ENCODE peak calls at places on chromosomes 5 and 9, in four cellular contexts. M, G, A and O are unnamed samples.

GRCh38 chr5:85604786-85605185 is 1013.0 kb upstream of the COX7C start:
- DNase-seq in A (no peak), G (no peak), M (no peak), O (no peak)

GRCh38 chr9:76290555-76290954 is 103.7 kb downstream of the RFK start:
- DNase-seq in A (no peak), M (no peak), G (no peak), O (peak; percentile 34)

GRCh38 chr5:135391869-135392255 is 7.2 kb downstream of the MACROH2A1 start:
- DNase-seq in G (no peak), A (no peak), M (no peak), O (no peak)

GRCh38 chr5:36744678-36745659 is 131.6 kb upstream of the NIPBL start:
- DNase-seq in A (peak; percentile 66), G (no peak), M (peak; percentile 86), O (peak; percentile 54)

GRCh38 chr9:134915046-134915930 is 2.4 kb downstream of the FCN1 start:
- DNase-seq in G (no peak), A (no peak), M (no peak), O (no peak)

GRCh38 chr9:121698627-121699270 is 47.3 kb downstream of the DAB2IP start:
- DNase-seq in G (no peak), M (no peak), A (no peak), O (no peak)

GRCh38 chr5:180816608-180817534 is 14.3 kb upstream of the MGAT1 start:
- DNase-seq in A (no peak), G (no peak), M (no peak), O (no peak)

GRCh38 chr9:90457386-90458080 is 185.1 kb downstream of the DIRAS2 start:
- DNase-seq in M (no peak), A (no peak), G (no peak), O (no peak)

GRCh38 chr5:9613360-9613759 is 16.8 kb downstream of the TAS2R1 start:
- DNase-seq in M (no peak), G (no peak), A (no peak), O (no peak)

GRCh38 chr9:123687246-123687721 is 242.6 kb downstream of the DENND1A start:
- DNase-seq in M (no peak), A (no peak), G (no peak), O (peak; percentile 38)

GRCh38 chr9:86519216-86519615 is 165.0 kb upstream of the TUT7 start:
- DNase-seq in G (no peak), A (no peak), M (no peak), O (no peak)

GRCh38 chr9:133750927-133751649 is 12.9 kb upstream of the SARDH start:
- DNase-seq in A (no peak), M (no peak), G (no peak), O (no peak)

GRCh38 chr5:149441986-149442385 is 62.9 kb upstream of the IL17B start:
- DNase-seq in M (no peak), G (no peak), A (no peak), O (no peak)

GRCh38 chr5:84382363-84383295 is 2.1 kb downstream of the EDIL3 start:
- DNase-seq in M (no peak), A (no peak), G (no peak), O (no peak)

GRCh38 chr9:131618071-131618479 is 72.8 kb downstream of the PRRT1B start:
- DNase-seq in M (no peak), G (no peak), A (no peak), O (peak; percentile 78)

DNA sequence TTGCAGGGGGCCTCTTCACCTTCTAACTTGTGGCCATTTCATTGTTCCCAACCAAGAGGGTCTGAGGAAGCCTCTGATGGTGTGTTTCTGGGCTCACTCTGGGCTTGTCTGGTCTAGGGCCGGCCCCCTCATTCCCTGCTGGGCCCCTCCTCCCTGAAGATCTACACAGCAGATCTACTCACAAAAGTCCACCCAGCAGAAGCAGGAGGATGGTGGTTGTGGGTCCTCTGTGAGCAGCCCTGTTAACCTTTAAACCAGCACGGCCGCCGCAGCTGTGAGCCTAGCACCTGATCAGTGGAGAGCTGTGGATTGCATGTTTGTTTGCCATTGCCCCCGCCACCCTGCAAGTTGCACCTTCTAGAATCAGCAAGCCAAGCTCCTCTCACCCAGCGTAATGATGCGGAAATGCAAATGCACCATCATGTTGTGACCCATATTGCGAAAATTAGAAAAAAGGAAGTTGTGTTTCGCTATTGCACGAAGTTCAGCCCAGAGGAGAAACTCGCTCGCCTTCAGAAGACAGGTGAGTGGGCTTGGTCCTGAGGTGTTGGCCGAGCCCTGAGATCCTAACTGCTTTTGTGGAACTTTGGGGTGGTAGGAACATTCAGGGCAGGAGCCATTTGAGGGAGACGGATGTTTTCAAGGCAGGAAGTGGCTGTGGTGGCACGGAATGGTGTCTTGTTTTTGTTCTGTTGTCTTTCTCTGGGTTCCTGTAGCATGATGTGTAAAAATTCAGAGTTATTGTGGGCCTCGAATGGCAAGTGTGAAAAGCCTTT is 16.7 kb downstream of the FGD3 start:
- DNase-seq in M (no peak), G (peak; percentile 80), A (no peak), O (peak; percentile 39)
- TF ChIP-seq MYC in M (no peak), G (no peak), A (no peak), O (no peak)

GRCh38 chr5:179345179-179345428 is 157 bp downstream of the ADAMTS2 start:
- DNase-seq in A (no peak), M (no peak), G (no peak), O (no peak)

GRCh38 chr5:179344301-179345178 is 721 bp downstream of the ADAMTS2 start:
- DNase-seq in A (no peak), G (no peak), M (no peak), O (no peak)

GRCh38 chr5:179346401-179346800 is 1.1 kb upstream of the ADAMTS2 start:
- DNase-seq in G (no peak), A (no peak), M (no peak), O (no peak)

GRCh38 chr5:179346875-179347274 is 1.6 kb upstream of the ADAMTS2 start:
- DNase-seq in A (no peak), M (no peak), G (no peak), O (no peak)

DNA sequence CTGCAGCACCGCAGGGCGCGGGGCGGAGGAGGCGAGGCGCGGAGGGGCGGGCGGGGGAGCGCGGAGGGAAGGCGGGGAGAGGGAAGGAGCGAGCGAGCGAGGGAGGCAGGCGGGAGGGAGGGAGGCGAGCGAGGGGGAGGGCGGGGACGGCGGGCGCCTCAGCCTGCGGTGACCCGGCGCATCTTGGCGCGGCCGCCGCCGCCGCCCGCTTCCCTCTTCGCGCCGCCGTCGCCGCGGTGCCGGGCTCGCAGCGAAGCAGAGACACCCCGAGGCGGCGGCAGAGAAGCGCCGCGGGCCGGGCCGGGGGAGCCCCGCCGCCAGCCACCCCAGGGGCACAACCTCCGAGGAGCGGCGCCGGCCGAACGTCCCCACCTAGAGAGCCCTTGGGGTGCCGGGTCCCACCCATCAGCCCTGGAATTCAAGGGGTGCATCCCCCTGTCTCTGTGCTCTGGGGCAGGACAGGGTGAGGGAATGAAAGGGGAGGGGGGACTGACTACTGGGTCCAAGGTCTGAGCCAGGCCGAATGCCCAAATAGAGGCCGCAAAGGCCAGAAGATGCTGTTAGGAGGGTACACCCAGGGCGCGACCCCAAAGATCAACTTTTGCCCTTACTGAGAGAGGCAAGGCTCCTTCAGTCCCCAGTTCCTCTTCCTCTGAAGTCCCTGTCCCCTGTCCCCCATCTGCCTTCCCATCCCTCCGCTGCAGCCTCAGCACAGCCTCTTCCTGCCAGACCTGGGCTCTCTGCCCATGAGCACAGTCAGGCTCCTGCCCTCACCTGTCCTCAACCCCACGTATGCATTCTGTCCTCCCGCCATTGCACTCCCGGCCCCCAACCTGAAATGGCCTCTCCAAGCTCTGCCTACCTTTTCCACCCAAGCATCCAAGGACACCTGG is at the start of gene ADAMTS2:
- DNase-seq in G (no peak), M (no peak), A (peak; percentile 79), O (no peak)
- TF ChIP-seq POLR2AphosphoS2 in G (no peak), M (no peak), A (no peak), O (no peak)

GRCh38 chr9:106588601-106589000 is 274.4 kb upstream of the ZNF462 start:
- DNase-seq in G (no peak), A (no peak), M (no peak), O (no peak)
- TF ChIP-seq MYC in G (no peak), A (no peak), M (no peak), O (no peak)

DNA sequence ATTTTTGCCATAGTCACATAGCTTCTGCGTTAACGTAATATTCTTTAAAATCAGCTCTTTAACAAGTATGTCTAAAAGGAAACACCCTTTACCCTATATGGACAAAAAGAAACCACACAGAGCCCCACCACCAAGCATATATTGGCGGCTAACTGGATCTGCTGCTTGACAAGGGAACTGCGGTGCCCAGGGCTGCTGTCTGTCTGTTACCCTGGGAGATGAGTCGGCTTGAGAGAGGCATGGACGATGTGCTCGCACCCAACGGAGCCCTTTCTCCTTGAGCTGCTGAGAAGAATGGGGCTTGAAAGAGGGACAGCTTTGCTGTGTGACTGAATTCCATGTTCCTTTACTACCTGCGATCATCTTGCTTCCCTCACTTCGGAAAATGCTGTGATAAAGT is 158.6 kb upstream of the SHB start:
- DNase-seq in A (no peak), M (no peak), G (no peak), O (no peak)
- TF ChIP-seq POLR2AphosphoS2 in A (no peak), M (no peak), G (no peak), O (no peak)

GRCh38 chr9:137064027-137064879 is 6.1 kb downstream of the SAPCD2 start:
- DNase-seq in G (no peak), A (no peak), M (no peak), O (peak; percentile 41)

GRCh38 chr9:137064880-137065164 is 5.5 kb downstream of the SAPCD2 start:
- DNase-seq in G (no peak), M (no peak), A (no peak), O (no peak)

GRCh38 chr9:137067860-137068538 is 2.4 kb downstream of the SAPCD2 start:
- DNase-seq in M (peak; percentile 88), A (peak; percentile 83), G (no peak), O (peak; percentile 82)

GRCh38 chr9:137065336-137065967 is 4.9 kb downstream of the SAPCD2 start:
- DNase-seq in A (no peak), G (no peak), M (no peak), O (no peak)

DNA sequence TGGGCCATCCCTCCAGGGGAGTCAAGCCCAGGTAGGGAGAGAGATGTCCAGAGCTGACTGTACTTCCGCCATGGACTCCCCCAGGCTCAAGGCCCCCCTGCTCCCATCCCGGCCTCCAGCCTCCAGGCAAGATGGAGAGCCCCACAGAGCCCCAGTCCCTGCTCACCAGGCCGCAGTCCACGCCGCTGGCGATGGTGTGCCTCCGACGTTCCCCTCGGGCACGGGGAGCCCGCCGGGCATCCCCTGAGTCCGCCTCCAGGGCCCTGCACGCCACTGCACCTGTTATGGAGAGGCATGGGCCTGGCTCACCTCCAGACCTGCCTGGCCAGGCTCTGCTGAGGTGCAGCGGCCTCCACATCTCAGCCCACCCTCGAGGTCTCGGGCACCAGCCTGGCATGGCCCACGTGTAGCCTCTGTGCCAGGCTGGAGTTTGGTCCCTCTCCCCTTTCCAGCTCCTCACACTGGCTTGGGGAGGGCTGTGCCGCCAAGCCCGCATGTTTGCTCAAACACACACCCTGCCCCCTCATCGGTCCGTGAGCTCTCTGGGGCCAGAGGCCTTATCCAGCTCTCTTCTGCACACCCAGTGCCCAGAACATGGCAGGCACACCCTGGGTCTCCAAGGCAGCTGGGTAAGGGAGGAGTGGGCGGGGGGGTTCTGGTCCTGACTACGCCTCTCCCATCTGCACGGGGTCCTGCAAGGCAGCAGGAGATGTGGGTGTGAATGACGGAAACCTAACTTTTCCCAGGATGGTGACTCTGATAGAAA is 4.1 kb downstream of the SAPCD2 start:
- DNase-seq in G (no peak), A (no peak), M (no peak), O (no peak)
- TF ChIP-seq MYC in G (no peak), A (no peak), M (no peak), O (no peak)

GRCh38 chr5:97991236-97991635 is 782.2 kb upstream of the RGMB start:
- DNase-seq in A (no peak), G (no peak), M (no peak), O (no peak)
- TF ChIP-seq POLR2AphosphoS2 in A (no peak), G (no peak), M (no peak), O (no peak)